ENCODE peak calls at places on chromosome 19, in nine cellular contexts. One of them, this sample, is unnamed.

GRCh38 chr19:2207991-2208860 is 27.9 kb downstream of the PLEKHJ1 start:
- DNase-seq in substantia nigra: no peak
- DNase-seq in GDM1: no peak
- DNase-seq in suprapubic skin: peak
- DNase-seq in thoracic aorta: peak
- DNase-seq in Calu3: no peak
- DNase-seq in EL: peak
- DNase-seq in activated naive CD4-positive, alpha-beta T cell treated with anti-CD3 and anti-CD28 coated beads, Interleukin-2, amount 10 ng/mL, durations not matched to agents 7 days and 5 days: peak
- DNase-seq in pancreas: no peak
- DNase-seq in this sample: peak

GRCh38 chr19:1615156-1615765 is 10.0 kb upstream of the UQCR11 start:
- DNase-seq in substantia nigra: no peak
- DNase-seq in GDM1: no peak
- DNase-seq in suprapubic skin: no peak
- DNase-seq in thoracic aorta: no peak
- DNase-seq in Calu3: no peak
- DNase-seq in EL: no peak
- DNase-seq in activated naive CD4-positive, alpha-beta T cell treated with anti-CD3 and anti-CD28 coated beads, Interleukin-2, amount 10 ng/mL, durations not matched to agents 7 days and 5 days: no peak
- DNase-seq in pancreas: no peak
- DNase-seq in this sample: no peak

GRCh38 chr19:49071860-49072547 is 495 bp downstream of the KCNA7 start:
- DNase-seq in substantia nigra: no peak
- DNase-seq in GDM1: no peak
- DNase-seq in suprapubic skin: no peak
- DNase-seq in thoracic aorta: no peak
- DNase-seq in Calu3: no peak
- DNase-seq in EL: no peak
- DNase-seq in activated naive CD4-positive, alpha-beta T cell treated with anti-CD3 and anti-CD28 coated beads, Interleukin-2, amount 10 ng/mL, durations not matched to agents 7 days and 5 days: peak
- DNase-seq in pancreas: no peak
- DNase-seq in this sample: no peak

GRCh38 chr19:4534836-4535658 is at the start of gene PLIN5:
- DNase-seq in substantia nigra: peak
- DNase-seq in GDM1: no peak
- DNase-seq in suprapubic skin: no peak
- DNase-seq in thoracic aorta: no peak
- DNase-seq in Calu3: peak
- DNase-seq in EL: peak
- DNase-seq in activated naive CD4-positive, alpha-beta T cell treated with anti-CD3 and anti-CD28 coated beads, Interleukin-2, amount 10 ng/mL, durations not matched to agents 7 days and 5 days: peak
- DNase-seq in pancreas: peak
- DNase-seq in this sample: no peak

GRCh38 chr19:13526552-13526951 is 20.3 kb upstream of the CACNA1A start:
- DNase-seq in substantia nigra: no peak
- DNase-seq in GDM1: no peak
- DNase-seq in suprapubic skin: no peak
- DNase-seq in thoracic aorta: no peak
- DNase-seq in Calu3: peak
- DNase-seq in EL: peak
- DNase-seq in activated naive CD4-positive, alpha-beta T cell treated with anti-CD3 and anti-CD28 coated beads, Interleukin-2, amount 10 ng/mL, durations not matched to agents 7 days and 5 days: peak
- DNase-seq in pancreas: no peak
- DNase-seq in this sample: peak

GRCh38 chr19:43310221-43310620 is 40.9 kb upstream of the PSG9 start:
- DNase-seq in substantia nigra: no peak
- DNase-seq in GDM1: no peak
- DNase-seq in suprapubic skin: no peak
- DNase-seq in thoracic aorta: no peak
- DNase-seq in Calu3: no peak
- DNase-seq in EL: peak
- DNase-seq in activated naive CD4-positive, alpha-beta T cell treated with anti-CD3 and anti-CD28 coated beads, Interleukin-2, amount 10 ng/mL, durations not matched to agents 7 days and 5 days: no peak
- DNase-seq in pancreas: no peak
- DNase-seq in this sample: no peak

GRCh38 chr19:45222724-45223123 is 22.5 kb downstream of the EXOC3L2 start:
- DNase-seq in substantia nigra: no peak
- DNase-seq in GDM1: no peak
- DNase-seq in suprapubic skin: no peak
- DNase-seq in thoracic aorta: no peak
- DNase-seq in Calu3: no peak
- DNase-seq in EL: no peak
- DNase-seq in activated naive CD4-positive, alpha-beta T cell treated with anti-CD3 and anti-CD28 coated beads, Interleukin-2, amount 10 ng/mL, durations not matched to agents 7 days and 5 days: no peak
- DNase-seq in pancreas: no peak
- DNase-seq in this sample: no peak

GRCh38 chr19:33727331-33728028 is 69.2 kb upstream of the KCTD15 start:
- DNase-seq in substantia nigra: no peak
- DNase-seq in GDM1: no peak
- DNase-seq in suprapubic skin: no peak
- DNase-seq in thoracic aorta: no peak
- DNase-seq in Calu3: no peak
- DNase-seq in EL: no peak
- DNase-seq in activated naive CD4-positive, alpha-beta T cell treated with anti-CD3 and anti-CD28 coated beads, Interleukin-2, amount 10 ng/mL, durations not matched to agents 7 days and 5 days: no peak
- DNase-seq in pancreas: no peak
- DNase-seq in this sample: no peak

GRCh38 chr19:18940791-18941627 is at the start of gene HOMER3:
- DNase-seq in substantia nigra: peak
- DNase-seq in GDM1: peak
- DNase-seq in suprapubic skin: no peak
- DNase-seq in thoracic aorta: peak
- DNase-seq in Calu3: peak
- DNase-seq in EL: peak
- DNase-seq in activated naive CD4-positive, alpha-beta T cell treated with anti-CD3 and anti-CD28 coated beads, Interleukin-2, amount 10 ng/mL, durations not matched to agents 7 days and 5 days: peak
- DNase-seq in pancreas: peak
- DNase-seq in this sample: peak

GRCh38 chr19:40959338-40959737 is 31.7 kb upstream of the CYP2B6 start:
- DNase-seq in substantia nigra: no peak
- DNase-seq in GDM1: no peak
- DNase-seq in suprapubic skin: no peak
- DNase-seq in thoracic aorta: no peak
- DNase-seq in Calu3: no peak
- DNase-seq in EL: no peak
- DNase-seq in activated naive CD4-positive, alpha-beta T cell treated with anti-CD3 and anti-CD28 coated beads, Interleukin-2, amount 10 ng/mL, durations not matched to agents 7 days and 5 days: no peak
- DNase-seq in pancreas: no peak
- DNase-seq in this sample: no peak

GRCh38 chr19:34808566-34808965 is 35.6 kb upstream of the ZNF599 start:
- DNase-seq in substantia nigra: no peak
- DNase-seq in GDM1: no peak
- DNase-seq in suprapubic skin: no peak
- DNase-seq in thoracic aorta: no peak
- DNase-seq in Calu3: no peak
- DNase-seq in EL: peak
- DNase-seq in activated naive CD4-positive, alpha-beta T cell treated with anti-CD3 and anti-CD28 coated beads, Interleukin-2, amount 10 ng/mL, durations not matched to agents 7 days and 5 days: no peak
- DNase-seq in pancreas: no peak
- DNase-seq in this sample: no peak

GRCh38 chr19:53960187-53960586 is 2.5 kb upstream of the CACNG8 start:
- DNase-seq in substantia nigra: no peak
- DNase-seq in GDM1: no peak
- DNase-seq in suprapubic skin: no peak
- DNase-seq in thoracic aorta: no peak
- DNase-seq in Calu3: no peak
- DNase-seq in EL: no peak
- DNase-seq in activated naive CD4-positive, alpha-beta T cell treated with anti-CD3 and anti-CD28 coated beads, Interleukin-2, amount 10 ng/mL, durations not matched to agents 7 days and 5 days: no peak
- DNase-seq in pancreas: no peak
- DNase-seq in this sample: no peak

GRCh38 chr19:19214892-19215291 is 3.1 kb downstream of the NCAN start:
- DNase-seq in substantia nigra: no peak
- DNase-seq in GDM1: peak
- DNase-seq in suprapubic skin: no peak
- DNase-seq in thoracic aorta: no peak
- DNase-seq in Calu3: peak
- DNase-seq in EL: peak
- DNase-seq in activated naive CD4-positive, alpha-beta T cell treated with anti-CD3 and anti-CD28 coated beads, Interleukin-2, amount 10 ng/mL, durations not matched to agents 7 days and 5 days: peak
- DNase-seq in pancreas: no peak
- DNase-seq in this sample: no peak

GRCh38 chr19:7869910-7870511 is 4.2 kb downstream of the PRR36 start:
- DNase-seq in substantia nigra: no peak
- DNase-seq in GDM1: peak
- DNase-seq in suprapubic skin: no peak
- DNase-seq in thoracic aorta: no peak
- DNase-seq in Calu3: no peak
- DNase-seq in EL: peak
- DNase-seq in activated naive CD4-positive, alpha-beta T cell treated with anti-CD3 and anti-CD28 coated beads, Interleukin-2, amount 10 ng/mL, durations not matched to agents 7 days and 5 days: peak
- DNase-seq in pancreas: peak
- DNase-seq in this sample: peak

GRCh38 chr19:18789883-18790565 is 1.1 kb downstream of the COMP start:
- DNase-seq in substantia nigra: no peak
- DNase-seq in GDM1: no peak
- DNase-seq in suprapubic skin: no peak
- DNase-seq in thoracic aorta: no peak
- DNase-seq in Calu3: no peak
- DNase-seq in EL: peak
- DNase-seq in activated naive CD4-positive, alpha-beta T cell treated with anti-CD3 and anti-CD28 coated beads, Interleukin-2, amount 10 ng/mL, durations not matched to agents 7 days and 5 days: peak
- DNase-seq in pancreas: no peak
- DNase-seq in this sample: no peak

GRCh38 chr19:18479964-18480723 is 41.7 kb downstream of the ELL start:
- DNase-seq in substantia nigra: no peak
- DNase-seq in GDM1: no peak
- DNase-seq in suprapubic skin: peak
- DNase-seq in thoracic aorta: peak
- DNase-seq in Calu3: no peak
- DNase-seq in EL: peak
- DNase-seq in activated naive CD4-positive, alpha-beta T cell treated with anti-CD3 and anti-CD28 coated beads, Interleukin-2, amount 10 ng/mL, durations not matched to agents 7 days and 5 days: no peak
- DNase-seq in pancreas: no peak
- DNase-seq in this sample: no peak

GRCh38 chr19:49590971-49591730 is at the start of gene PRR12:
- DNase-seq in substantia nigra: peak
- DNase-seq in GDM1: peak
- DNase-seq in suprapubic skin: no peak
- DNase-seq in thoracic aorta: no peak
- DNase-seq in Calu3: peak
- DNase-seq in EL: peak
- DNase-seq in activated naive CD4-positive, alpha-beta T cell treated with anti-CD3 and anti-CD28 coated beads, Interleukin-2, amount 10 ng/mL, durations not matched to agents 7 days and 5 days: peak
- DNase-seq in pancreas: peak
- DNase-seq in this sample: peak

GRCh38 chr19:33441277-33441699 is 67.8 kb downstream of the CEBPG start:
- DNase-seq in substantia nigra: no peak
- DNase-seq in GDM1: no peak
- DNase-seq in suprapubic skin: peak
- DNase-seq in thoracic aorta: no peak
- DNase-seq in Calu3: no peak
- DNase-seq in EL: no peak
- DNase-seq in activated naive CD4-positive, alpha-beta T cell treated with anti-CD3 and anti-CD28 coated beads, Interleukin-2, amount 10 ng/mL, durations not matched to agents 7 days and 5 days: peak
- DNase-seq in pancreas: no peak
- DNase-seq in this sample: peak

GRCh38 chr19:18109731-18110671 is 12.4 kb downstream of the MAST3 start:
- DNase-seq in substantia nigra: peak
- DNase-seq in GDM1: no peak
- DNase-seq in suprapubic skin: no peak
- DNase-seq in thoracic aorta: no peak
- DNase-seq in Calu3: peak
- DNase-seq in EL: peak
- DNase-seq in activated naive CD4-positive, alpha-beta T cell treated with anti-CD3 and anti-CD28 coated beads, Interleukin-2, amount 10 ng/mL, durations not matched to agents 7 days and 5 days: peak
- DNase-seq in pancreas: peak
- DNase-seq in this sample: no peak

GRCh38 chr19:42250666-42251531 is 4.0 kb downstream of the ERF start:
- DNase-seq in substantia nigra: peak
- DNase-seq in GDM1: no peak
- DNase-seq in suprapubic skin: no peak
- DNase-seq in thoracic aorta: no peak
- DNase-seq in Calu3: no peak
- DNase-seq in EL: peak
- DNase-seq in activated naive CD4-positive, alpha-beta T cell treated with anti-CD3 and anti-CD28 coated beads, Interleukin-2, amount 10 ng/mL, durations not matched to agents 7 days and 5 days: peak
- DNase-seq in pancreas: peak
- DNase-seq in this sample: no peak

GRCh38 chr19:23346696-23347095 is 48.6 kb downstream of the ZNF91 start:
- DNase-seq in substantia nigra: no peak
- DNase-seq in GDM1: no peak
- DNase-seq in suprapubic skin: no peak
- DNase-seq in thoracic aorta: no peak
- DNase-seq in Calu3: no peak
- DNase-seq in EL: no peak
- DNase-seq in activated naive CD4-positive, alpha-beta T cell treated with anti-CD3 and anti-CD28 coated beads, Interleukin-2, amount 10 ng/mL, durations not matched to agents 7 days and 5 days: no peak
- DNase-seq in pancreas: no peak
- DNase-seq in this sample: no peak

GRCh38 chr19:30664358-30665058 is 292.3 kb downstream of the ZNF536 start:
- DNase-seq in substantia nigra: peak
- DNase-seq in GDM1: no peak
- DNase-seq in suprapubic skin: no peak
- DNase-seq in thoracic aorta: no peak
- DNase-seq in Calu3: no peak
- DNase-seq in EL: no peak
- DNase-seq in activated naive CD4-positive, alpha-beta T cell treated with anti-CD3 and anti-CD28 coated beads, Interleukin-2, amount 10 ng/mL, durations not matched to agents 7 days and 5 days: no peak
- DNase-seq in pancreas: peak
- DNase-seq in this sample: no peak

GRCh38 chr19:29576043-29576442 is 30.0 kb upstream of the POP4 start:
- DNase-seq in substantia nigra: no peak
- DNase-seq in GDM1: no peak
- DNase-seq in suprapubic skin: peak
- DNase-seq in thoracic aorta: no peak
- DNase-seq in Calu3: no peak
- DNase-seq in EL: no peak
- DNase-seq in activated naive CD4-positive, alpha-beta T cell treated with anti-CD3 and anti-CD28 coated beads, Interleukin-2, amount 10 ng/mL, durations not matched to agents 7 days and 5 days: no peak
- DNase-seq in pancreas: no peak
- DNase-seq in this sample: no peak

GRCh38 chr19:17159466-17160393 is 55.4 kb upstream of the USE1 start:
- DNase-seq in substantia nigra: no peak
- DNase-seq in GDM1: no peak
- DNase-seq in suprapubic skin: no peak
- DNase-seq in thoracic aorta: no peak
- DNase-seq in Calu3: no peak
- DNase-seq in EL: no peak
- DNase-seq in activated naive CD4-positive, alpha-beta T cell treated with anti-CD3 and anti-CD28 coated beads, Interleukin-2, amount 10 ng/mL, durations not matched to agents 7 days and 5 days: no peak
- DNase-seq in pancreas: no peak
- DNase-seq in this sample: no peak

GRCh38 chr19:2561221-2561620 is 85.3 kb downstream of the GADD45B start:
- DNase-seq in substantia nigra: no peak
- DNase-seq in GDM1: no peak
- DNase-seq in suprapubic skin: no peak
- DNase-seq in thoracic aorta: no peak
- DNase-seq in Calu3: no peak
- DNase-seq in EL: no peak
- DNase-seq in activated naive CD4-positive, alpha-beta T cell treated with anti-CD3 and anti-CD28 coated beads, Interleukin-2, amount 10 ng/mL, durations not matched to agents 7 days and 5 days: no peak
- DNase-seq in pancreas: no peak
- DNase-seq in this sample: no peak

GRCh38 chr19:6100284-6100915 is 9.9 kb downstream of the RFX2 start:
- DNase-seq in substantia nigra: no peak
- DNase-seq in GDM1: peak
- DNase-seq in suprapubic skin: no peak
- DNase-seq in thoracic aorta: no peak
- DNase-seq in Calu3: no peak
- DNase-seq in EL: no peak
- DNase-seq in activated naive CD4-positive, alpha-beta T cell treated with anti-CD3 and anti-CD28 coated beads, Interleukin-2, amount 10 ng/mL, durations not matched to agents 7 days and 5 days: peak
- DNase-seq in pancreas: no peak
- DNase-seq in this sample: no peak

GRCh38 chr19:33699754-33700407 is 78.1 kb downstream of the CHST8 start:
- DNase-seq in substantia nigra: no peak
- DNase-seq in GDM1: no peak
- DNase-seq in suprapubic skin: peak
- DNase-seq in thoracic aorta: no peak
- DNase-seq in Calu3: no peak
- DNase-seq in EL: no peak
- DNase-seq in activated naive CD4-positive, alpha-beta T cell treated with anti-CD3 and anti-CD28 coated beads, Interleukin-2, amount 10 ng/mL, durations not matched to agents 7 days and 5 days: no peak
- DNase-seq in pancreas: no peak
- DNase-seq in this sample: no peak

GRCh38 chr19:812049-812816 is 9.5 kb downstream of the PLPPR3 start:
- DNase-seq in substantia nigra: no peak
- DNase-seq in GDM1: no peak
- DNase-seq in suprapubic skin: no peak
- DNase-seq in thoracic aorta: no peak
- DNase-seq in Calu3: no peak
- DNase-seq in EL: no peak
- DNase-seq in activated naive CD4-positive, alpha-beta T cell treated with anti-CD3 and anti-CD28 coated beads, Interleukin-2, amount 10 ng/mL, durations not matched to agents 7 days and 5 days: no peak
- DNase-seq in pancreas: no peak
- DNase-seq in this sample: no peak

GRCh38 chr19:52995711-52996110 is 18.0 kb upstream of the ERVV-1 start:
- DNase-seq in substantia nigra: no peak
- DNase-seq in GDM1: no peak
- DNase-seq in suprapubic skin: no peak
- DNase-seq in thoracic aorta: no peak
- DNase-seq in Calu3: no peak
- DNase-seq in EL: no peak
- DNase-seq in activated naive CD4-positive, alpha-beta T cell treated with anti-CD3 and anti-CD28 coated beads, Interleukin-2, amount 10 ng/mL, durations not matched to agents 7 days and 5 days: no peak
- DNase-seq in pancreas: no peak
- DNase-seq in this sample: no peak

GRCh38 chr19:39403331-39404312 is 3.0 kb upstream of the ZFP36 start:
- DNase-seq in substantia nigra: peak
- DNase-seq in GDM1: peak
- DNase-seq in suprapubic skin: peak
- DNase-seq in thoracic aorta: peak
- DNase-seq in Calu3: peak
- DNase-seq in EL: peak
- DNase-seq in activated naive CD4-positive, alpha-beta T cell treated with anti-CD3 and anti-CD28 coated beads, Interleukin-2, amount 10 ng/mL, durations not matched to agents 7 days and 5 days: peak
- DNase-seq in pancreas: peak
- DNase-seq in this sample: no peak

GRCh38 chr19:29715695-29716581 is 877 bp upstream of the C19orf12 start:
- DNase-seq in substantia nigra: no peak
- DNase-seq in GDM1: no peak
- DNase-seq in suprapubic skin: no peak
- DNase-seq in thoracic aorta: no peak
- DNase-seq in Calu3: no peak
- DNase-seq in EL: peak
- DNase-seq in activated naive CD4-positive, alpha-beta T cell treated with anti-CD3 and anti-CD28 coated beads, Interleukin-2, amount 10 ng/mL, durations not matched to agents 7 days and 5 days: no peak
- DNase-seq in pancreas: no peak
- DNase-seq in this sample: no peak

This sample was measured in Jurkat, Clone E6-1.